ENCODE peak calls at places on chromosomes 13 and 19, in ten cellular contexts. E is GM12878, Q is breast epithelium, I is transverse colon, J is heart left ventricle, B is body of pancreas, M is lower leg skin, D is HCT116, L is H54, C is suprapubic skin. H is an unnamed sample.

GRCh38 chr13:108220042-108220441 is 1.9 kb downstream of the ABHD13 start:
- DNase-seq in E (no peak), Q (no peak), I (peak; percentile 58), J (no peak), B (peak; percentile 71), M (no peak), D (peak; percentile 57), L (no peak), C (no peak), H (no peak)

GRCh38 chr13:68627377-68627776 is 1397.2 kb upstream of the PCDH9 start:
- DNase-seq in E (no peak), Q (no peak), I (no peak), J (no peak), B (no peak), M (no peak), D (no peak), L (no peak), C (no peak), H (no peak)

GRCh38 chr13:45880242-45880641 is 28.7 kb upstream of the SIAH3 start:
- DNase-seq in E (no peak), Q (no peak), I (no peak), J (no peak), B (no peak), M (no peak), D (no peak), L (no peak), C (no peak), H (no peak)

GRCh38 chr13:92769064-92769463 is 457.5 kb upstream of the GPC6 start:
- DNase-seq in E (no peak), Q (no peak), I (no peak), J (no peak), B (no peak), M (no peak), D (no peak), L (no peak), C (no peak), H (no peak)

GRCh38 chr19:58544591-58545285 is 874 bp downstream of the TRIM28 start:
- DNase-seq in E (no peak), Q (no peak), I (no peak), J (no peak), B (no peak), M (no peak), D (no peak), L (no peak), C (peak; percentile 67), H (peak; percentile 95)

GRCh38 chr13:40472427-40473220 is 193.8 kb downstream of the FOXO1 start:
- DNase-seq in E (no peak), Q (no peak), I (no peak), J (no peak), B (no peak), M (peak; percentile 46), D (no peak), L (no peak), C (no peak), H (no peak)

GRCh38 chr13:40058757-40059236 is 403.3 kb downstream of the COG6 start:
- DNase-seq in E (peak; percentile 61), Q (no peak), I (no peak), J (no peak), B (peak; percentile 49), M (no peak), D (no peak), L (no peak), C (no peak), H (no peak)

GRCh38 chr13:37074703-37075102 is 15.2 kb upstream of the SUPT20H start:
- DNase-seq in E (no peak), Q (no peak), I (no peak), J (no peak), B (no peak), M (no peak), D (peak; percentile 8), L (no peak), C (no peak), H (no peak)

GRCh38 chr19:19776206-19777008 is 43.5 kb upstream of the ZNF14 start:
- DNase-seq in E (peak; percentile 96), Q (peak; percentile 99), I (peak; percentile 98), J (peak; percentile 97), B (peak; percentile 99), M (peak; percentile 99), D (peak; percentile 98), L (peak; percentile 88), C (peak; percentile 98), H (peak; percentile 71)
- TF ChIP-seq POLR2A in E (peak; percentile 77), Q (no peak), I (peak; percentile 66), J (peak; percentile 64), B (peak; percentile 72), M (no peak), D (peak; percentile 66), L (peak; percentile 64), C (no peak), H (peak; percentile 72)

GRCh38 chr19:41311613-41312012 is 1.6 kb downstream of the CCDC97 start:
- DNase-seq in E (no peak), Q (no peak), I (no peak), J (no peak), B (no peak), M (no peak), D (no peak), L (no peak), C (no peak), H (no peak)

GRCh38 chr19:41308450-41309224 is 1.3 kb upstream of the CCDC97 start:
- DNase-seq in E (peak; percentile 76), Q (peak; percentile 92), I (peak; percentile 97), J (peak; percentile 95), B (peak; percentile 98), M (peak; percentile 99), D (peak; percentile 73), L (peak; percentile 64), C (peak; percentile 97), H (no peak)

GRCh38 chr19:41309225-41310030 is 544 bp upstream of the CCDC97 start:
- DNase-seq in E (no peak), Q (no peak), I (no peak), J (no peak), B (no peak), M (no peak), D (no peak), L (no peak), C (no peak), H (no peak)

GRCh38 chr19:41311072-41311471 is 1.1 kb downstream of the CCDC97 start:
- DNase-seq in E (no peak), Q (no peak), I (no peak), J (no peak), B (no peak), M (no peak), D (no peak), L (no peak), C (no peak), H (no peak)

DNA sequence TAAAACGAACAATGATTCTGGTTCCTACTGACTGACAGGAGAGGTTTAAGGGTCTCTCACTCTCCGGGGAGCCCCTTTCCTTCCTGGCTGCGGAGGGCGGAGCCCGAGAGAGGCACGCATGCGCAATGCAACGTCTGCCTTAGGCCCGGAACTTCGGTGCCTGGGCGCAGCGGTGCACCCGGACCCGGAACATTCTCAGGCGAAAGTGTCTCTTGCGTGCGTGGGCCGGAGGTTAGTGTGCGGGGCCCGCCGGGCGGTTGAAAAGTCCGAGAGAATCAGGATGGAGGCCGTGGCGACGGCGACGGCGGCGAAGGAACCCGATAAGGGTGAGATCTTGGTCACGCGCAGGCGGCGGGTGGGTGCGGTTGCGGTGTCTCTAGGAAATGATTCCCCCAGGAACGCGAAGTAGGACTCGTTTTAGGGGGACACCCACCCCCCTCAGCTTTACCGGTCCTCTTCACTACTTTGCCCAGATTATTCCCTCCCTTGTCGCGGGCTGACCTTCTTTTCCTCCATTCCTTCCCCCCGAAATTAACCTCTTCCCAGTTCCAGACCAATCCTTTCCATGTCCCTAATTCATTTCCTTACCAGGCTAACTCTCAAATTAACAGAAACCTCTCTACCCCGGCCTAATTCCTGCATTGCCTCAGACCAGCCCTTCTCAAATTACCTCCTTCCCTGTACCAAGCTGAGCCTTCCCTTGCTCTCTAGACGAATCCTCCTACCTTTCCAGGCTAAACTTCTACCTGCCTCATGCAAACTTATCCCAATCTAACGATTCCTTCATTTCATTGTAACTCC is at the start of gene CCDC97:
- DNase-seq in E (peak; percentile 68), Q (peak; percentile 71), I (peak; percentile 90), J (peak; percentile 95), B (peak; percentile 88), M (peak; percentile 97), D (peak; percentile 75), L (peak; percentile 87), C (peak; percentile 90), H (peak; percentile 91)
- TF ChIP-seq POLR2A in E (peak; percentile 93), Q (peak; percentile 47), I (peak; percentile 76), J (peak; percentile 60), B (peak; percentile 21), M (peak; percentile 44), D (peak; percentile 88), L (peak; percentile 38), C (peak; percentile 59), H (peak; percentile 94)

DNA sequence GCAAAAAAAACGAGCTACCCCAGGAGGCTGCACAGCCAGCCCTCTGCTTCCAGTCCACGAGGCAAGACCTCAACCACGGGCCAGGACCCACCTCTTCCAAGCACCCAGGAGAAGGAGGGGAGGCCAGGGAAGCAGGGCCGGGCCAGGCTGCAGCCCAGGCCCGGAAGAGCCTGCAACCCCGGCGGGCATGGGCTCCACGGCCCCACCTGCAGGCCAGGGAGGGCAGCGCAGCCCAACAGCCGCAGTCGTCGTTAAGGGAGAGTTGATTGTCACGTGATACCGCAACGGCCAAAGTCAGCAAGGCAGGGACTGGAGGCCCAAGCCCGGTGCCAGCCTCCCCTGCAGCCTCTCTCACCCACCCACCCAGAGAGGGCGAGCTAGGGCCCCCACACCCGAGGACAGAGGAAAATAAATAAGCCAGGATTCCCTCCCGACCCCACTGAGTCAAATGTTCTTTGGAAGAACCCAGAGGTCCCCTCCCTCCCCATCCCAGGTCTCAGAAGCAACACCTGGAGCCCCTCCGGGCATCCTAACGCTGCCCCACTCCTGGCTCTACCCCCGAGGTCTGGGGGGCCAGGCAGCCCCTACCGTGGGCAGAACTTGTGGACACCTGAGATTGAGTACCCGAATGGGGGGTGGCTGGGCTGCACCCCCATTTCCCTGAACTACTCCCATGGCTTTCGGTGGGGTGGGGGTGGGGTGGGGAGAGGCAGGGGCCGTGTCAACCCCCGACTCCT is 5.2 kb upstream of the REXO1 start:
- DNase-seq in E (peak; percentile 43), Q (peak; percentile 79), I (peak; percentile 94), J (peak; percentile 89), B (peak; percentile 85), M (peak; percentile 95), D (peak; percentile 68), L (peak; percentile 95), C (peak; percentile 92), H (peak; percentile 88)
- TF ChIP-seq POLR2A in E (no peak), Q (no peak), I (no peak), J (no peak), B (no peak), M (no peak), D (no peak), L (no peak), C (no peak), H (no peak)

DNA sequence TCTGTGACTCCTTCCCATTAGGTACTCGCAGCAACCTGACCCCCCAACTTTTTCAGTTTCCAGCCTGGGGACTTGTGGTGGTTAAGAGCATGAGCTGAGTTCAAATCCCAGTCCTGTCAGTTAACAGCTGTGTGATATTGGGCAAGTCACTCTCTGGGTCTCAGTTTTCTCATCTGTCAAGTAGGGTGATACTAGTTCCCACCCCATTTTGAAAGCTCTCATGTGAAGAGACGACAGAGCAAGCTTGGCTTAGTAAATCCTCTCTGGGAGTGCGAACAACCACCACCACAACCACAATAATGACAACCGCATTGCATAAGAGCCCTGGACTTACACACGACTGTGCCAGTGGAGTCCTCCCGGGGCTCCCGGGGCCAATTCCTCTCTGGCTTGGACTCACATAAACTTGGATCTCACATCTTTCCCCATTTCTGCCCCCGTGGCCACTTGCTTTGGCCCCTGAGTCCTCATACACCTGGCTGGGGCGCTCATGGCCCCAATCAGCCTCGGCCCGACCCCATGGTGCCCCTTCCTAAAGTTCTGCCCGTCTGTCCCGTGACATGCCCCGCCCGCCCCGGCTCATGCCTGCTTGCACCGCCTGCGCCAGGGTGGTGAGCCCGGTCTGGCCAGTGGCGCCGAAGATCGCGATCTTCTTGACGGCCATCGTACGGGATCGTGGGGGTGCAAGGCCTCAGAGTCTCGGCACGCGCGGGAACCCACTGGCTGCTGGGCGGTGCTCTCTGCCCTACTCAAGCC is at the start of gene BLVRB:
- DNase-seq in E (no peak), Q (peak; percentile 73), I (peak; percentile 63), J (no peak), B (no peak), M (no peak), D (no peak), L (peak; percentile 61), C (no peak), H (no peak)
- TF ChIP-seq POLR2A in E (peak; percentile 87), Q (peak; percentile 83), I (peak; percentile 93), J (peak; percentile 90), B (peak; percentile 87), M (peak; percentile 65), D (no peak), L (peak; percentile 88), C (peak; percentile 92), H (no peak)